ENCODE peak calls at places on chromosomes 3 and 15, in six cellular contexts. One of them, this sample, is unnamed.
A peak's percentile ranks its signal among the peaks of the same experiment; 100 is the strongest.

GRCh38 chr3:61809879-61810278 is 248.5 kb downstream of the PTPRG start:
- DNase-seq in endothelial cell of umbilical vein: no peak
- DNase-seq in GM12878: no peak
- DNase-seq in HepG2: no peak
- DNase-seq in A549: no peak
- DNase-seq in K562: no peak
- DNase-seq in this sample: no peak

GRCh38 chr15:64919721-64920120 is 8.0 kb downstream of the ANKDD1A start:
- DNase-seq in K562: no peak
- DNase-seq in endothelial cell of umbilical vein: no peak
- DNase-seq in GM12878: no peak
- DNase-seq in A549: no peak
- DNase-seq in HepG2: no peak
- DNase-seq in this sample: no peak

GRCh38 chr15:66008920-66009572 is 139.8 kb downstream of the RAB11A start:
- DNase-seq in HepG2: no peak
- DNase-seq in A549: peak; percentile 84
- DNase-seq in K562: peak; percentile 30
- DNase-seq in GM12878: peak; percentile 25
- DNase-seq in endothelial cell of umbilical vein: no peak
- DNase-seq in this sample: peak; percentile 66

GRCh38 chr3:106332135-106332534 is 463.3 kb upstream of the CBLB start:
- DNase-seq in endothelial cell of umbilical vein: no peak
- DNase-seq in HepG2: no peak
- DNase-seq in K562: no peak
- DNase-seq in A549: no peak
- DNase-seq in GM12878: no peak
- DNase-seq in this sample: no peak

GRCh38 chr3:81864273-81864672 is 102.8 kb upstream of the GBE1 start:
- DNase-seq in HepG2: no peak
- DNase-seq in GM12878: no peak
- DNase-seq in endothelial cell of umbilical vein: no peak
- DNase-seq in K562: no peak
- DNase-seq in A549: no peak
- DNase-seq in this sample: no peak

GRCh38 chr3:46994801-46995731 is 15.6 kb downstream of the NBEAL2 start:
- DNase-seq in GM12878: no peak
- DNase-seq in endothelial cell of umbilical vein: no peak
- DNase-seq in K562: no peak
- DNase-seq in A549: no peak
- DNase-seq in HepG2: no peak
- DNase-seq in this sample: no peak

GRCh38 chr3:184320099-184320445 is 5.7 kb downstream of the EIF4G1 start:
- DNase-seq in K562: peak; percentile 49
- DNase-seq in A549: peak; percentile 88
- DNase-seq in HepG2: peak; percentile 34
- DNase-seq in GM12878: no peak
- DNase-seq in endothelial cell of umbilical vein: peak; percentile 94
- DNase-seq in this sample: peak; percentile 44

GRCh38 chr3:108153451-108153981 is 62.7 kb upstream of the CD47 start:
- DNase-seq in GM12878: no peak
- DNase-seq in HepG2: peak; percentile 37
- DNase-seq in endothelial cell of umbilical vein: peak; percentile 43
- DNase-seq in K562: peak; percentile 9
- DNase-seq in A549: peak; percentile 71
- DNase-seq in this sample: peak; percentile 74

GRCh38 chr3:11582123-11582968 is 61.4 kb downstream of the VGLL4 start:
- DNase-seq in GM12878: no peak
- DNase-seq in A549: no peak
- DNase-seq in HepG2: no peak
- DNase-seq in endothelial cell of umbilical vein: peak; percentile 92
- DNase-seq in K562: no peak
- DNase-seq in this sample: no peak

GRCh38 chr3:41508063-41508696 is 308.9 kb downstream of the CTNNB1 start:
- DNase-seq in A549: peak; percentile 38
- DNase-seq in GM12878: no peak
- DNase-seq in K562: no peak
- DNase-seq in HepG2: no peak
- DNase-seq in endothelial cell of umbilical vein: no peak
- DNase-seq in this sample: no peak

GRCh38 chr15:31977812-31978662 is 52.3 kb upstream of the CHRNA7 start:
- DNase-seq in A549: peak; percentile 69
- DNase-seq in K562: peak; percentile 71
- DNase-seq in HepG2: peak; percentile 16
- DNase-seq in GM12878: no peak
- DNase-seq in endothelial cell of umbilical vein: peak; percentile 26
- DNase-seq in this sample: peak; percentile 62

GRCh38 chr15:98226149-98226548 is 265.6 kb downstream of the ARRDC4 start:
- DNase-seq in endothelial cell of umbilical vein: no peak
- DNase-seq in K562: no peak
- DNase-seq in A549: no peak
- DNase-seq in HepG2: no peak
- DNase-seq in GM12878: no peak
- DNase-seq in this sample: no peak

GRCh38 chr3:17360991-17361390 is 381.4 kb downstream of the TBC1D5 start:
- DNase-seq in HepG2: no peak
- DNase-seq in K562: no peak
- DNase-seq in GM12878: no peak
- DNase-seq in endothelial cell of umbilical vein: no peak
- DNase-seq in A549: no peak
- DNase-seq in this sample: no peak

GRCh38 chr15:98649996-98650870 is 1.9 kb downstream of the IGF1R start:
- DNase-seq in GM12878: no peak
- DNase-seq in endothelial cell of umbilical vein: peak; percentile 24
- DNase-seq in K562: no peak
- DNase-seq in HepG2: peak; percentile 48
- DNase-seq in A549: peak; percentile 48
- DNase-seq in this sample: peak; percentile 72

GRCh38 chr15:39113741-39114140 is 467.1 kb upstream of the THBS1 start:
- DNase-seq in endothelial cell of umbilical vein: no peak
- DNase-seq in GM12878: no peak
- DNase-seq in K562: no peak
- DNase-seq in HepG2: no peak
- DNase-seq in A549: no peak
- DNase-seq in this sample: no peak

GRCh38 chr15:39124155-39124924 is 456.5 kb upstream of the THBS1 start:
- DNase-seq in A549: peak; percentile 52
- DNase-seq in HepG2: peak; percentile 50
- DNase-seq in K562: no peak
- DNase-seq in GM12878: no peak
- DNase-seq in endothelial cell of umbilical vein: peak; percentile 46
- DNase-seq in this sample: no peak

GRCh38 chr15:39115379-39116057 is 465.4 kb upstream of the THBS1 start:
- DNase-seq in A549: no peak
- DNase-seq in HepG2: no peak
- DNase-seq in GM12878: no peak
- DNase-seq in endothelial cell of umbilical vein: no peak
- DNase-seq in K562: no peak
- DNase-seq in this sample: no peak

GRCh38 chr15:39114690-39115378 is 466.0 kb upstream of the THBS1 start:
- DNase-seq in endothelial cell of umbilical vein: no peak
- DNase-seq in K562: no peak
- DNase-seq in HepG2: no peak
- DNase-seq in GM12878: no peak
- DNase-seq in A549: no peak
- DNase-seq in this sample: no peak

GRCh38 chr15:39118510-39118909 is 462.4 kb upstream of the THBS1 start:
- DNase-seq in HepG2: no peak
- DNase-seq in GM12878: no peak
- DNase-seq in A549: no peak
- DNase-seq in K562: no peak
- DNase-seq in endothelial cell of umbilical vein: peak; percentile 81
- DNase-seq in this sample: no peak
- TF ChIP-seq MYC in HepG2: no peak
- TF ChIP-seq MYC in GM12878: no peak
- TF ChIP-seq MYC in A549: no peak
- TF ChIP-seq MYC in K562: no peak
- TF ChIP-seq MYC in endothelial cell of umbilical vein: no peak
- TF ChIP-seq MYC in this sample: no peak

GRCh38 chr3:72997421-72997961 is 880 bp downstream of the PPP4R2 start:
- DNase-seq in HepG2: peak; percentile 70
- DNase-seq in K562: peak; percentile 15
- DNase-seq in A549: peak; percentile 72
- DNase-seq in endothelial cell of umbilical vein: peak; percentile 71
- DNase-seq in GM12878: no peak
- DNase-seq in this sample: peak; percentile 77

GRCh38 chr3:72995337-72995736 is 1.3 kb upstream of the PPP4R2 start:
- DNase-seq in K562: no peak
- DNase-seq in endothelial cell of umbilical vein: no peak
- DNase-seq in HepG2: no peak
- DNase-seq in A549: no peak
- DNase-seq in GM12878: no peak
- DNase-seq in this sample: no peak

GRCh38 chr3:72998489-72998888 is 1.9 kb downstream of the PPP4R2 start:
- DNase-seq in HepG2: no peak
- DNase-seq in endothelial cell of umbilical vein: no peak
- DNase-seq in A549: no peak
- DNase-seq in GM12878: no peak
- DNase-seq in K562: no peak
- DNase-seq in this sample: no peak

GRCh38 chr3:72996121-72996472 is 514 bp upstream of the PPP4R2 start:
- DNase-seq in endothelial cell of umbilical vein: no peak
- DNase-seq in GM12878: no peak
- DNase-seq in HepG2: no peak
- DNase-seq in A549: no peak
- DNase-seq in K562: no peak
- DNase-seq in this sample: no peak

DNA sequence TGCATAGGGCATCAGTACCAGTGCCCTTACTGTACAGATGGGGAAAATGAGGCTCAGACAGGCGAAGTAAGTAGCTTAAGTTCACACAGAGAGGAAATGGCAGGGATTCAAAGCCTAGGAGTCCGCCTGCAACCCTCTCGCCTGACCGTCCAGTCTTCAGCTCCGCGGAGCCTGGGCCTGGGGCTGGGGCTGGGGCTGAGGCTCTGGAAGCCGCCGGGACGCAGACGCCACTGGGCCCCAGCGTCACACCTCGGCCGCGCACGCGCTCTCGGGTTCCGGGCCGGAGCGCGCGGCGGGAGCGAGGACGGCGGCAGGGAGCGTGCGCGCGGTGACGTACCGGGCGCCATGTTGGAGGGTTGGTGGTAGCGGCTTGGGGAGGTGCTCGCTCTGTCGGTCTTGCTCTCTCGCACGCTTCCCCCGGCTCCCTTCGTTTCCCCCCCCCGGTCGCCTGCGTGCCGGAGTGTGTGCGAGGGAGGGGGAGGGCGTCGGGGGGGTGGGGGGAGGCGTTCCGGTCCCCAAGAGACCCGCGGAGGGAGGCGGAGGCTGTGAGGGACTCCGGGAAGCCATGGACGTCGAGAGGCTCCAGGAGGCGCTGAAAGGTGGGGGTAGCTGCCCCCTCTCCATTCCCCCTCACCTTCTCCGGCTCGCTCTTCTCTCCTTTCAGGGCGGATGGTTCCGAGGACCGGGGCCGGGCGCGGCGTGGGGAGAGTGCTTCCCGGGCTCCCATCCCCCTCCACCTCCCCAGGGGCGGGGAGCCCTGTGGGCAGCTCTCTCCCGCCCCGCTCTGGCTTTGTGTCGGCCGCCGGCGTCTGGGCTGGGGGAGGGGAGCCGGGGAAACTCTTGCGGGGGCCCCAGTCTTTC is at the start of gene PPP4R2:
- DNase-seq in endothelial cell of umbilical vein: peak; percentile 87
- DNase-seq in HepG2: peak; percentile 73
- DNase-seq in A549: peak; percentile 93
- DNase-seq in K562: peak; percentile 79
- DNase-seq in GM12878: peak; percentile 55
- DNase-seq in this sample: peak; percentile 94
- TF ChIP-seq POLR2A in endothelial cell of umbilical vein: peak; percentile 92
- TF ChIP-seq POLR2A in HepG2: peak; percentile 97
- TF ChIP-seq POLR2A in A549: peak; percentile 91
- TF ChIP-seq POLR2A in K562: peak; percentile 71
- TF ChIP-seq POLR2A in GM12878: peak; percentile 97
- TF ChIP-seq POLR2A in this sample: peak; percentile 95

GRCh38 chr3:193974147-193974546 is 161.8 kb upstream of the HES1 start:
- DNase-seq in K562: no peak
- DNase-seq in GM12878: no peak
- DNase-seq in endothelial cell of umbilical vein: peak; percentile 40
- DNase-seq in HepG2: no peak
- DNase-seq in A549: no peak
- DNase-seq in this sample: no peak

GRCh38 chr3:193975072-193975535 is 160.8 kb upstream of the HES1 start:
- DNase-seq in K562: no peak
- DNase-seq in GM12878: no peak
- DNase-seq in HepG2: peak; percentile 4
- DNase-seq in A549: peak; percentile 10
- DNase-seq in endothelial cell of umbilical vein: no peak
- DNase-seq in this sample: no peak

GRCh38 chr3:193977622-193978021 is 158.3 kb upstream of the HES1 start:
- DNase-seq in A549: no peak
- DNase-seq in K562: no peak
- DNase-seq in endothelial cell of umbilical vein: no peak
- DNase-seq in GM12878: no peak
- DNase-seq in HepG2: no peak
- DNase-seq in this sample: peak; percentile 49

GRCh38 chr3:193972816-193973215 is 163.1 kb upstream of the HES1 start:
- DNase-seq in endothelial cell of umbilical vein: no peak
- DNase-seq in HepG2: no peak
- DNase-seq in A549: no peak
- DNase-seq in GM12878: no peak
- DNase-seq in K562: no peak
- DNase-seq in this sample: no peak

DNA sequence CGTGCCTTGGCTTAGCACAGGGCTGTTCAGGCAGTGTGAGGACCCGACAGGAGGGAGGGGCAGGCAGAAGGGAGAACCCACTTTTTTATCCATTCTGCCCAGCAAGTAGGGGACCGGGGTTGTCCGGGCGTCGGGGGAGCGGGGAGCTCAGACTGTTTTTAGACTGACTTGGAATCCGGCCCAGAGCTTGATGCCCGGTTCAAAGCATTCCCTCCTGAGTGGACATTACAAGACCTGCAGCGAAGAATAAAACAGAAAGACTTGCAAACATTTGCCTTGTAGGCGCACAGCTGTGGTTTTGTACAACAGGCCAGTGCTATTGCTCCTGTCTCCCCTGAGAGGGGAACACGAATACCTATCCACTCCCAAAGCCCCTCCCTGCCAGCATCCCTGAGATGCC is 161.4 kb upstream of the HES1 start:
- DNase-seq in K562: no peak
- DNase-seq in GM12878: no peak
- DNase-seq in endothelial cell of umbilical vein: no peak
- DNase-seq in A549: no peak
- DNase-seq in HepG2: no peak
- DNase-seq in this sample: no peak
- H3K4me3 ChIP-seq in K562: no peak overlapping the region
- H3K4me3 ChIP-seq in GM12878: no peak overlapping the region
- H3K4me3 ChIP-seq in endothelial cell of umbilical vein: no peak overlapping the region
- H3K4me3 ChIP-seq in A549: no peak overlapping the region
- H3K4me3 ChIP-seq in HepG2: no peak overlapping the region
- H3K4me3 ChIP-seq in this sample: no peak overlapping the region

DNA sequence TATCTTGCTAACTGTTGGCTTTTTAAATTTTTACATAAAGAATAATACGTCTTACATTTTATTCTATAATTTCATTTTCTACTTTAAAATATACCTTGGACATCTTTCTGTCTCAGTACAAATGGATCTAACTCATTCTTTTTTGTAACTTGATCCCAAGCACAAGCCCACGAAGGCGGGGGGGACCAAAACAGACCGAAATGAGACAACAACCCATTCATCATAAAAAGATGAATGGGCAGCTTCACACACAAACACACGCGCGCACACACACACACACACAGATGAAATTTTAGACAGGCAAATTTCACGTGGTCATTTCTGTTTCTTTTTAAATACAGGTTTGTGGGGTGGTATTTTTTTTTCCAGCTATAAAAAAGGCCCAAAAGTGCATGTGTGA is 271.3 kb upstream of the TOPAZ1 start:
- DNase-seq in GM12878: no peak
- DNase-seq in endothelial cell of umbilical vein: no peak
- DNase-seq in A549: no peak
- DNase-seq in K562: no peak
- DNase-seq in HepG2: no peak
- DNase-seq in this sample: no peak
- TF ChIP-seq MYC in GM12878: no peak
- TF ChIP-seq MYC in endothelial cell of umbilical vein: no peak
- TF ChIP-seq MYC in A549: no peak
- TF ChIP-seq MYC in K562: no peak
- TF ChIP-seq MYC in HepG2: no peak
- TF ChIP-seq MYC in this sample: no peak